ENCODE peak calls at places on chromosomes 6 and 20, in seven cellular contexts. Z is MCF 10A, J is H7, F is EL, E is iPS DF 6.9, V is HFFc6, Y is Calu3. L is an unnamed sample.

GRCh38 chr6:36442671-36443497 is at the start of the genes KCTD20 and PXT1:
- DNase-seq in Z (peak; percentile 83), J (peak; percentile 92), F (peak; percentile 89), E (no peak), V (peak; percentile 75), Y (peak; percentile 94), L (peak; percentile 90)

GRCh38 chr6:37809144-37809543 is 10.4 kb upstream of the ZFAND3 start:
- DNase-seq in Z (no peak), J (no peak), F (no peak), E (no peak), V (no peak), Y (no peak), L (peak; percentile 81)

GRCh38 chr20:49859807-49860206 is 47.2 kb downstream of the SLC9A8 start:
- DNase-seq in Z (peak; percentile 26), J (no peak), F (peak; percentile 43), E (no peak), V (no peak), Y (peak; percentile 38), L (no peak)

GRCh38 chr6:118787746-118788419 is 106.1 kb upstream of the ASF1A start:
- DNase-seq in Z (no peak), J (no peak), F (peak; percentile 35), E (no peak), V (no peak), Y (no peak), L (no peak)

GRCh38 chr6:34227656-34228421 is 8.8 kb upstream of the HMGA1 start:
- DNase-seq in Z (peak; percentile 81), J (peak; percentile 31), F (no peak), E (no peak), V (no peak), Y (peak; percentile 59), L (no peak)

GRCh38 chr20:36277546-36277945 is 28.6 kb upstream of the DLGAP4 start:
- DNase-seq in Z (no peak), J (peak; percentile 8), F (no peak), E (no peak), V (no peak), Y (no peak), L (no peak)

GRCh38 chr6:153980176-153980575 is 58.9 kb upstream of the OPRM1 start:
- DNase-seq in Z (peak; percentile 63), J (no peak), F (no peak), E (no peak), V (no peak), Y (no peak), L (no peak)

GRCh38 chr6:17928514-17929430 is 58.7 kb downstream of the KIF13A start:
- DNase-seq in Z (no peak), J (no peak), F (peak; percentile 64), E (no peak), V (peak; percentile 62), Y (no peak), L (no peak)

GRCh38 chr20:40160151-40160550 is 528.9 kb downstream of the MAFB start:
- DNase-seq in Z (peak; percentile 78), J (peak; percentile 34), F (peak; percentile 43), E (peak; percentile 41), V (no peak), Y (peak; percentile 55), L (peak; percentile 55)